ENCODE peak calls at places on chromosome 6, in four cellular contexts. Z is neuronal stem cell, M is stomach, R is suprapubic skin. T is an unnamed sample.
A peak's percentile ranks its signal among the peaks of the same experiment; 100 is the strongest.

GRCh38 chr6:130859161-130859867 is 32.1 kb downstream of the SMLR1 start:
- DNase-seq in Z (no peak), M (no peak), R (no peak), T (no peak)

GRCh38 chr6:8906699-8907098 is 471.4 kb upstream of the SLC35B3 start:
- DNase-seq in Z (no peak), M (no peak), R (no peak), T (no peak)

GRCh38 chr6:70844301-70844700 is 112.6 kb downstream of the B3GAT2 start:
- DNase-seq in Z (no peak), M (no peak), R (no peak), T (no peak)

GRCh38 chr6:137666202-137666774 is 172.1 kb upstream of the OLIG3 start:
- DNase-seq in Z (no peak), M (no peak), R (no peak), T (no peak)

GRCh38 chr6:160127270-160128124 is 5.9 kb downstream of the SLC22A1 start:
- DNase-seq in Z (no peak), M (peak; percentile 11), R (no peak), T (no peak)

GRCh38 chr6:78995946-78996345 is 82.1 kb downstream of the PHIP start:
- DNase-seq in Z (no peak), M (no peak), R (no peak), T (no peak)

GRCh38 chr6:170405311-170405975 is 98.9 kb downstream of the FAM120B start:
- DNase-seq in Z (no peak), M (no peak), R (no peak), T (no peak)

GRCh38 chr6:104799134-104799657 is 60.5 kb downstream of the HACE1 start:
- DNase-seq in Z (no peak), M (no peak), R (no peak), T (no peak)

GRCh38 chr6:151869787-151870186 is 62.3 kb downstream of the ESR1 start:
- DNase-seq in Z (no peak), M (no peak), R (no peak), T (no peak)

GRCh38 chr6:79134699-79135474 is 56.8 kb upstream of the PHIP start:
- DNase-seq in Z (no peak), M (no peak), R (no peak), T (no peak)

GRCh38 chr6:72422126-72422680 is 199.7 kb upstream of the KCNQ5 start:
- DNase-seq in Z (no peak), M (no peak), R (no peak), T (no peak)

GRCh38 chr6:146864300-146864699 is 265.5 kb downstream of the ADGB start:
- DNase-seq in Z (no peak), M (no peak), R (no peak), T (no peak)

GRCh38 chr6:68743099-68743498 is 108.0 kb downstream of the ADGRB3 start:
- DNase-seq in Z (no peak), M (no peak), R (no peak), T (no peak)

GRCh38 chr6:170182093-170182780 is 108.6 kb downstream of the DLL1 start:
- DNase-seq in Z (no peak), M (no peak), R (no peak), T (no peak)

GRCh38 chr6:163147988-163148387 is 266.5 kb upstream of the QKI start:
- DNase-seq in Z (no peak), M (no peak), R (no peak), T (no peak)

GRCh38 chr6:134123666-134124208 is 71.3 kb upstream of the SLC2A12 start:
- DNase-seq in Z (peak; percentile 33), M (no peak), R (no peak), T (no peak)

GRCh38 chr6:131383421-131384411 is 189.3 kb upstream of the ARG1 start:
- DNase-seq in Z (no peak), M (no peak), R (no peak), T (no peak)

GRCh38 chr6:22219916-22220315 is 76.9 kb downstream of the PRL start:
- DNase-seq in Z (no peak), M (no peak), R (no peak), T (no peak)

GRCh38 chr6:135014353-135014832 is 40.2 kb downstream of the HBS1L start:
- DNase-seq in Z (no peak), M (no peak), R (no peak), T (no peak)

GRCh38 chr6:152566040-152566875 is 70.9 kb downstream of the SYNE1 start:
- DNase-seq in Z (no peak), M (no peak), R (no peak), T (no peak)

GRCh38 chr6:118748311-118749062 is 97.1 kb upstream of the CEP85L start:
- DNase-seq in Z (no peak), M (no peak), R (peak; percentile 79), T (no peak)

GRCh38 chr6:134675110-134676038 is 274.5 kb downstream of the ALDH8A1 start:
- DNase-seq in Z (no peak), M (no peak), R (no peak), T (no peak)

GRCh38 chr6:166955865-166956443 is 396 bp downstream of the RNASET2 start:
- DNase-seq in Z (no peak), M (peak; percentile 48), R (no peak), T (no peak)

GRCh38 chr6:16200231-16200941 is 38.0 kb upstream of the GMPR start:
- DNase-seq in Z (no peak), M (no peak), R (no peak), T (no peak)

GRCh38 chr6:21245488-21245887 is 348.1 kb upstream of the SOX4 start:
- DNase-seq in Z (no peak), M (no peak), R (no peak), T (no peak)

GRCh38 chr6:152148412-152148811 is 340.9 kb downstream of the ESR1 start:
- DNase-seq in Z (no peak), M (no peak), R (no peak), T (no peak)

GRCh38 chr6:22214314-22214713 is 82.5 kb downstream of the PRL start:
- DNase-seq in Z (no peak), M (no peak), R (no peak), T (no peak)

GRCh38 chr6:11213305-11214106 is 19.0 kb downstream of the NEDD9 start:
- DNase-seq in Z (no peak), M (no peak), R (no peak), T (no peak)

GRCh38 chr6:43125119-43125518 is 46.0 kb upstream of the SRF start:
- DNase-seq in Z (no peak), M (no peak), R (no peak), T (no peak)

GRCh38 chr6:75893058-75893775 is 144.2 kb downstream of the MYO6 start:
- DNase-seq in Z (peak; percentile 66), M (no peak), R (no peak), T (no peak)

GRCh38 chr6:4510906-4511625 is 265.1 kb upstream of the CDYL start:
- DNase-seq in Z (no peak), M (no peak), R (no peak), T (no peak)

GRCh38 chr6:81929828-81930227 is 177.3 kb upstream of the TENT5A start:
- DNase-seq in Z (no peak), M (no peak), R (no peak), T (no peak)

GRCh38 chr6:94446120-94446519 is 1026.8 kb upstream of the EPHA7 start:
- DNase-seq in Z (no peak), M (no peak), R (no peak), T (no peak)

GRCh38 chr6:24974182-24975171 is 38.7 kb upstream of the RIPOR2 start:
- DNase-seq in Z (no peak), M (no peak), R (no peak), T (no peak)

DNA sequence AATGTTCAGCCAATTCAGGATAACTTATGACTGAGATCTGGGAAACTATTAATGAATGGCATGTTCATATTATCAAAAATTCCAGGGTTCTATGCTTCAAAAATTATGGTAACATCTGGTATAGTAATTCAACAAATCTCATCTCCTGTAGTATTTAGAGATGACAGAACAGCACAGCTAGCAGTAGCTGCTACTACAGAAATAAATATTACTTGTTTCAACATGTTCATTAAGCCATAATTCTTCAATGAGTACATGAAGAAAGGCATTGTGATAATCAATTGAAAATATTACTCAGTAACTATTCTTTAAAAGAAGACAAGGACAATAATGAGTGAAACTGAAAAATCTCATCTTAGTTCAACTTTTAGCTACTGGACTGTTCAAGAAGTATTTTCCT is 66.8 kb downstream of the ATG5 start:
- DNase-seq in Z (no peak), M (no peak), R (no peak), T (no peak)
- H3K4me1 ChIP-seq in Z (no peaks in the 10 kb centered on the region), M (peaks cover 18% of the 10 kb centered on the region), R (peaks cover 18% of the 10 kb centered on the region), T (no peaks in the 10 kb centered on the region)

DNA sequence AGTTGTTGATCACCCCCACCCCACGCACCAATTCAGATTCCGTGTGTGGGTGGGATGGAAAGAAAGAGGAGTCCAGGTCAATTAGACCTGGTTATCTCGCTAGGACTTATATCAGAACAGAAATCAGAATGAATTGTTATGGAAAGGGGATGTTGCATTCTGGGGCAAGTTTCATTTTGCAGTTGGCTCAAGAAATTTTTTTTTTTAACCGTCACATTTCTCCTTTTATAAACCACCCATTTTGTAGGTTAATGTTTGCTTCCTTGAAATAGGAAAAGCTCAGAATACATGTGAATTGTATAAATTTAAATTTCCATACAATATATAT is 46.9 kb upstream of the SUPT3H start:
- DNase-seq in Z (no peak), M (no peak), R (no peak), T (no peak)
- H3K27ac ChIP-seq in Z (no peak overlapping the region), M (peak overlapping the region; percentile 83), R (peak overlapping the region; percentile 81), T (peak overlapping the region; percentile 91)

DNA sequence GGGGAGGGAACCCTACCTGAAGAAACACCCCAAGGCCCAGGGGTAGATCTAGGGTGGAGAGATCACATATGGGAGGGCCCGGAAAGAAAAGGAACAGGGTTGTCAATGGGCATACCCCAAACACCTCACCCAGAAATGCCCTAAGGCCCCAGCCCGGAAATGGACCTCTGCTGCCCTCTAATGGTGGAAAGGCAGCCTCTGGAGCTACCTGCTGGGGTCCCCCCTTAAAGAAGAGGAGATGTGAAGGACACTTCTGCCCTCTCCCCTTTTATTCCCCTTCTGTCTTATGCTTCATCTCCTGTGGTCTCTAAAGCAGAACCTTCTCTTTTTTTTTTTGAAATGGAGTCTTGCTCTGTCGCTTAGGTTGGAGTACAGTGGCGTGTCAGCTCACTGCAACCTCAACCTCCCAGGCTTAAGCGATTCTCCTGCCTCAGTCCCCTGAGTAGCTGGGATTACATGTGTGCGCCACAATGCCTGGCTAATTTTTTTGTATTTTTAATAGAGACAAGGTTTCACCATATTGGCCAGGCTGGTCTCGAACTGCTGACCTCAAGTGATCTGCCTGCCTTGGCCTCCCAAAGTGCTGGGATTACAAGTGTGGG is 438 bp upstream of the ARMC12 start:
- DNase-seq in Z (peak; percentile 78), M (peak; percentile 85), R (peak; percentile 89), T (peak; percentile 72)
- H3K4me1 ChIP-seq in Z (peaks cover 39% of the 10 kb centered on the region), M (peaks cover 64% of the 10 kb centered on the region), R (peaks cover 57% of the 10 kb centered on the region), T (peaks cover 36% of the 10 kb centered on the region)

GRCh38 chr6:18045507-18045906 is 58.1 kb upstream of the KIF13A start:
- DNase-seq in Z (no peak), M (no peak), R (no peak), T (no peak)
- H3K27ac ChIP-seq in Z (no peak overlapping the region), M (no peak overlapping the region), R (no peak overlapping the region), T (no peak overlapping the region)

GRCh38 chr6:33427585-33428218 is 7.8 kb downstream of the SYNGAP1 start:
- DNase-seq in Z (no peak), M (peak; percentile 67), R (peak; percentile 82), T (peak; percentile 57)
- H3K4me1 ChIP-seq in Z (peaks cover 66% of the 10 kb centered on the region), M (peaks cover 79% of the 10 kb centered on the region), R (peaks cover 67% of the 10 kb centered on the region), T (peaks cover 55% of the 10 kb centered on the region)

GRCh38 chr6:132931937-132932336 is 117.6 kb downstream of the RPS12 start:
- DNase-seq in Z (peak; percentile 20), M (no peak), R (no peak), T (no peak)
- H3K27ac ChIP-seq in Z (no peak overlapping the region), M (no peak overlapping the region), R (no peak overlapping the region), T (no peak overlapping the region)

T was measured in effector memory CD4-positive, alpha-beta T cell.